ENCODE peak calls at places on chromosomes 13 and 19, in ten cellular contexts. M is mammary epithelial cell; L is thoracic aorta; C is astrocyte of the spinal cord; T is transverse colon; S is uterus; F is HCT116; U is epithelial cell of esophagus; E is ovary; O is CD8-positive, alpha-beta T cell. X is an unnamed sample.

GRCh38 chr13:32199168-32199567 is 116.0 kb downstream of the ZAR1L start:
- DNase-seq in S (no peak), O (no peak), M (no peak), F (no peak), U (no peak), E (no peak), L (no peak), T (no peak), C (no peak), X (no peak)

GRCh38 chr13:48334534-48335127 is 31.1 kb downstream of the RB1 start:
- DNase-seq in E (no peak), F (peak; percentile 19), S (no peak), T (no peak), O (no peak), M (peak; percentile 17), C (peak; percentile 59), U (peak; percentile 55), L (no peak), X (peak; percentile 41)

GRCh38 chr13:65971541-65971940 is 1258.6 kb downstream of the PCDH9 start:
- DNase-seq in C (no peak), U (no peak), E (no peak), F (no peak), T (no peak), M (no peak), O (no peak), S (no peak), L (no peak), X (no peak)

GRCh38 chr19:36331353-36332228 is 47.4 kb downstream of the ZFP14 start:
- DNase-seq in M (peak; percentile 91), E (peak; percentile 88), T (peak; percentile 68), L (peak; percentile 24), S (peak; percentile 81), O (peak; percentile 31), F (no peak), U (peak; percentile 98), C (peak; percentile 95), X (peak; percentile 94)

GRCh38 chr13:46962286-46962941 is 65.6 kb upstream of the HTR2A start:
- DNase-seq in S (no peak), C (peak; percentile 23), F (no peak), T (no peak), U (peak; percentile 55), E (no peak), L (no peak), M (peak; percentile 67), O (no peak), X (peak; percentile 42)

GRCh38 chr19:5738423-5738822 is 18.0 kb downstream of the CATSPERD start:
- DNase-seq in C (no peak), E (no peak), O (no peak), U (peak; percentile 74), M (peak; percentile 32), S (no peak), L (no peak), T (no peak), F (no peak), X (peak; percentile 31)

GRCh38 chr13:25371608-25372274 is at the start of gene ATP8A2:
- DNase-seq in F (no peak), C (no peak), S (no peak), E (no peak), M (no peak), L (no peak), U (no peak), O (no peak), T (no peak), X (no peak)

GRCh38 chr19:16920816-16921529 is 32.2 kb downstream of the F2RL3 start:
- DNase-seq in T (no peak), C (peak; percentile 85), M (peak; percentile 96), O (no peak), F (peak; percentile 42), L (no peak), E (no peak), U (peak; percentile 98), S (no peak), X (peak; percentile 44)

GRCh38 chr13:48727252-48728011 is 73.7 kb downstream of the CYSLTR2 start:
- DNase-seq in L (no peak), M (no peak), U (no peak), T (no peak), F (no peak), C (peak; percentile 9), E (peak; percentile 57), O (no peak), S (peak; percentile 38), X (no peak)

GRCh38 chr19:35613574-35613973 is 1.0 kb downstream of the HAUS5 start:
- DNase-seq in S (no peak), T (no peak), M (no peak), O (no peak), E (no peak), C (no peak), L (no peak), U (no peak), F (no peak), X (no peak)

GRCh38 chr19:6126335-6126974 is 9.0 kb upstream of the ACSBG2 start:
- DNase-seq in M (peak; percentile 71), T (no peak), C (peak; percentile 64), L (no peak), E (no peak), F (peak; percentile 91), S (no peak), U (peak; percentile 83), O (no peak), X (peak; percentile 67)

GRCh38 chr13:23966221-23966690 is 69.0 kb upstream of the C1QTNF9B start:
- DNase-seq in E (no peak), O (no peak), S (no peak), F (no peak), L (no peak), M (no peak), T (no peak), U (no peak), C (no peak), X (no peak)

GRCh38 chr13:21018220-21018619 is 43.2 kb downstream of the LATS2 start:
- DNase-seq in E (no peak), T (no peak), U (no peak), O (no peak), L (no peak), M (no peak), F (no peak), S (no peak), C (no peak), X (no peak)

GRCh38 chr13:33123066-33123940 is 107.1 kb downstream of the KL start:
- DNase-seq in E (no peak), C (no peak), S (no peak), L (no peak), F (no peak), U (peak; percentile 46), T (no peak), M (no peak), O (no peak), X (peak; percentile 34)

DNA sequence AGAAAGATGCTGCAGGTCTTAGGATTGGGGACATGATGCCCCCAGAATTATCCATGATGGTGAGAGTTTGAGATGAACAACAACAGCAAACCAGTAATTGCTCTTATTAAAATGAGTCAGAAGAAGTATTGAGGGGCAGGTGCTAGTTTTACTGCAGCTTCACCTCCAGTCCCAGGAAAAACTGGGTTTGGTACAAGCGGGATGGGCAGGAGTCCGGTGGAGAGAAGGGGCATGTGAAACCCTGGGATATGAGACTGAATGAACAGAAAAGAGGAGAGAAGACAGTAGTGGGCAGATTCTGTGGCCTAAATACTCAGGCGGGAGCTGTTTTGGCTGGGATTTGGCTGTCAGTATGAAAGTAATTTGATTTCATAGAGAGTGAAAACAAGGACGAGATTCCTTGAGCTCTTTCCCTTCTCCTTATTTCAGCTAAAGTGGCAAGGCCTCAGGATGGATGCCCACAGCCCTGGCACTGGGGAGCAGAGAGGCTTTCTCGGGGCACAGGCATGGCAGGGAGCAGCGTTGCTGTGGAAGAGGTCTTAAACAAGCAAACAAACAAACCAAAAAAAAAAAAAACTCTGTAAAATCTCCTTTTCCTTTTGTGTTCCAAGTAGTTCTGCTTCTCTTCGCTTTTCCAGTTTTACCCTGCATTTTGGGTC is 30.7 kb downstream of the NFIX start:
- DNase-seq in S (no peak), L (no peak), O (no peak), M (no peak), T (no peak), U (no peak), E (no peak), F (no peak), C (no peak), X (no peak)
- H3K4me3 ChIP-seq in S (peak overlapping the region; percentile 33), L (peak overlapping the region; percentile 75), O (no peak overlapping the region), M (peak overlapping the region; percentile 65), T (peak overlapping the region; percentile 22), U (peak overlapping the region; percentile 46), E (peak overlapping the region; percentile 32), F (no peak overlapping the region), C (peak overlapping the region; percentile 51), X (peak overlapping the region; percentile 87)

GRCh38 chr13:112951674-112952371 is 17.2 kb upstream of the MCF2L start:
- DNase-seq in E (no peak), C (no peak), O (no peak), S (no peak), T (no peak), L (no peak), M (no peak), F (no peak), U (no peak), X (no peak)
- TF ChIP-seq CTCF in E (no peak), C (no peak), O (no peak), S (no peak), T (no peak), L (no peak), M (no peak), F (no peak), U (no peak), X (no peak)

GRCh38 chr19:27793644-27794443 is 1419.1 kb downstream of the UQCRFS1 start:
- DNase-seq in T (peak; percentile 96), E (peak; percentile 88), O (peak; percentile 87), M (peak; percentile 92), C (peak; percentile 96), L (peak; percentile 84), U (peak; percentile 97), F (peak; percentile 87), S (peak; percentile 88), X (peak; percentile 93)

GRCh38 chr19:27794444-27795042 is 1418.4 kb downstream of the UQCRFS1 start:
- DNase-seq in O (no peak), L (no peak), E (no peak), F (no peak), S (no peak), U (peak; percentile 33), C (peak; percentile 20), M (peak; percentile 28), T (no peak), X (peak; percentile 40)

GRCh38 chr19:27796073-27796472 is 1416.9 kb downstream of the UQCRFS1 start:
- DNase-seq in O (no peak), F (no peak), E (no peak), T (no peak), L (no peak), S (no peak), C (no peak), U (no peak), M (no peak), X (no peak)

GRCh38 chr19:27796540-27796939 is 1416.4 kb downstream of the UQCRFS1 start:
- DNase-seq in F (no peak), T (no peak), U (no peak), O (no peak), M (no peak), S (no peak), E (no peak), C (no peak), L (no peak), X (no peak)

GRCh38 chr19:27795369-27795768 is 1417.6 kb downstream of the UQCRFS1 start:
- DNase-seq in M (no peak), U (no peak), S (no peak), C (no peak), L (no peak), O (no peak), E (no peak), F (no peak), T (no peak), X (no peak)
- H3K4me3 ChIP-seq in M (peak overlapping the region; percentile 80), U (no peak overlapping the region), S (no peak overlapping the region), C (no peak overlapping the region), L (no peak overlapping the region), O (no peak overlapping the region), E (peak overlapping the region; percentile 72), F (peak overlapping the region; percentile 99), T (no peak overlapping the region), X (no peak overlapping the region)

GRCh38 chr13:87582399-87582798 is 88.8 kb upstream of the SLITRK5 start:
- DNase-seq in L (no peak), S (no peak), M (no peak), C (no peak), F (no peak), T (no peak), E (no peak), O (no peak), U (no peak), X (no peak)
- TF ChIP-seq CTCF in L (no peak), S (no peak), M (no peak), C (no peak), F (no peak), T (no peak), E (no peak), O (peak; percentile 43), U (no peak), X (no peak)

X was measured in AG10803.